ENCODE peak calls at places on chromosomes 12 and 14, in seven cellular contexts. V, C, Z, W, R, X and P are unnamed samples.

GRCh38 chr12:114684098-114684869 is at the start of gene TBX3:
- DNase-seq in V (peak; percentile 54), C (peak; percentile 98), Z (peak; percentile 100), W (no peak), R (peak; percentile 53), X (peak; percentile 87), P (peak; percentile 61)

GRCh38 chr14:30223385-30223785 is 295.7 kb upstream of the PRKD1 start:
- DNase-seq in V (peak; percentile 9), C (peak; percentile 83), Z (peak; percentile 89), W (no peak), R (no peak), X (peak; percentile 0), P (no peak)

GRCh38 chr12:70920251-70920851 is at the start of gene PTPRR:
- DNase-seq in V (peak; percentile 5), C (peak; percentile 61), Z (no peak), W (no peak), R (no peak), X (no peak), P (no peak)

GRCh38 chr12:26058818-26059217 is 66.0 kb downstream of the BHLHE41 start:
- DNase-seq in V (no peak), C (no peak), Z (no peak), W (no peak), R (no peak), X (peak; percentile 18), P (no peak)

GRCh38 chr14:104872469-104873341 is 7.6 kb downstream of the CEP170B start:
- DNase-seq in V (no peak), C (no peak), Z (peak; percentile 58), W (no peak), R (no peak), X (no peak), P (no peak)

GRCh38 chr12:76124456-76124855 is 40.0 kb upstream of the NAP1L1 start:
- DNase-seq in V (no peak), C (no peak), Z (no peak), W (no peak), R (no peak), X (no peak), P (no peak)

GRCh38 chr12:24222968-24223367 is 273.5 kb upstream of the SOX5 start:
- DNase-seq in V (no peak), C (no peak), Z (peak; percentile 85), W (no peak), R (no peak), X (no peak), P (no peak)

GRCh38 chr12:51868821-51869489 is 18.9 kb upstream of the ANKRD33 start:
- DNase-seq in V (no peak), C (no peak), Z (no peak), W (no peak), R (no peak), X (no peak), P (no peak)

GRCh38 chr14:89178802-89179201 is 238.2 kb downstream of the FOXN3 start:
- DNase-seq in V (no peak), C (no peak), Z (no peak), W (no peak), R (no peak), X (no peak), P (no peak)

GRCh38 chr14:102629011-102629444 is 36.6 kb downstream of the RCOR1 start:
- DNase-seq in V (no peak), C (no peak), Z (no peak), W (no peak), R (no peak), X (no peak), P (no peak)

GRCh38 chr12:58563621-58564020 is 356.7 kb downstream of the LRIG3 start:
- DNase-seq in V (no peak), C (no peak), Z (no peak), W (no peak), R (no peak), X (no peak), P (no peak)

GRCh38 chr14:72715215-72715909 is 178.5 kb downstream of the DPF3 start:
- DNase-seq in V (no peak), C (no peak), Z (no peak), W (no peak), R (no peak), X (peak; percentile 36), P (no peak)

GRCh38 chr12:123873795-123874194 is 98.8 kb downstream of the CCDC92 start:
- DNase-seq in V (no peak), C (no peak), Z (no peak), W (no peak), R (no peak), X (no peak), P (no peak)

GRCh38 chr14:36449903-36450302 is 70.1 kb downstream of the NKX2-1 start:
- DNase-seq in V (no peak), C (no peak), Z (no peak), W (no peak), R (no peak), X (no peak), P (no peak)

GRCh38 chr14:84375235-84375634 is 1154.7 kb upstream of the FLRT2 start:
- DNase-seq in V (no peak), C (no peak), Z (no peak), W (no peak), R (no peak), X (no peak), P (no peak)

GRCh38 chr14:101980700-101981099 is 16.3 kb downstream of the DYNC1H1 start:
- DNase-seq in V (peak; percentile 77), C (no peak), Z (peak; percentile 98), W (no peak), R (no peak), X (peak; percentile 82), P (peak; percentile 41)

GRCh38 chr12:48128800-48129199 is 9.6 kb downstream of the PFKM start:
- DNase-seq in V (no peak), C (no peak), Z (no peak), W (no peak), R (no peak), X (no peak), P (no peak)

GRCh38 chr12:41034686-41035085 is 153.4 kb upstream of the PDZRN4 start:
- DNase-seq in V (no peak), C (no peak), Z (peak; percentile 62), W (no peak), R (no peak), X (no peak), P (no peak)

GRCh38 chr12:130342842-130343241 is 5.2 kb downstream of the PIWIL1 start:
- DNase-seq in V (no peak), C (no peak), Z (no peak), W (no peak), R (no peak), X (no peak), P (no peak)

GRCh38 chr14:24279301-24280186 is 8.1 kb upstream of the RABGGTA start:
- DNase-seq in V (peak; percentile 70), C (no peak), Z (peak; percentile 77), W (no peak), R (peak; percentile 44), X (peak; percentile 77), P (peak; percentile 81)

GRCh38 chr12:843609-844008 is 91.2 kb downstream of the WNK1 start:
- DNase-seq in V (no peak), C (no peak), Z (peak; percentile 26), W (no peak), R (no peak), X (no peak), P (no peak)

GRCh38 chr12:110579239-110579888 is 3.8 kb downstream of the PPTC7 start:
- DNase-seq in V (no peak), C (no peak), Z (peak; percentile 20), W (no peak), R (no peak), X (peak; percentile 58), P (no peak)

GRCh38 chr14:69274321-69274720 is 14.4 kb downstream of the GALNT16 start:
- DNase-seq in V (no peak), C (no peak), Z (no peak), W (no peak), R (no peak), X (no peak), P (no peak)

GRCh38 chr12:30692470-30692869 is 3.2 kb downstream of the IPO8 start:
- DNase-seq in V (no peak), C (no peak), Z (no peak), W (no peak), R (no peak), X (no peak), P (no peak)

GRCh38 chr12:130990034-130990433 is 36.3 kb downstream of the ADGRD1 start:
- DNase-seq in V (no peak), C (no peak), Z (no peak), W (no peak), R (no peak), X (no peak), P (no peak)

GRCh38 chr14:92645841-92646478 is 102.5 kb downstream of the LGMN start:
- DNase-seq in V (no peak), C (no peak), Z (no peak), W (no peak), R (no peak), X (no peak), P (no peak)